ENCODE peak calls at places on chromosomes 3 and 15, in four cellular contexts. W is amniotic stem cell, Q is T-helper 2 cell, D is activated gamma-delta T cell treated with Interleukin-2 at 50 U/mL for 16 hours. Y is an unnamed sample.

GRCh38 chr15:85282504-85283115 is 97.8 kb upstream of the AKAP13 start:
- DNase-seq in W (peak), Q (no peak), D (no peak), Y (no peak)

GRCh38 chr3:194871143-194871863 is 185.6 kb downstream of the FAM43A start:
- DNase-seq in W (peak), Q (no peak), D (no peak), Y (peak)

GRCh38 chr3:123444023-123444422 is 4.9 kb downstream of the ADCY5 start:
- DNase-seq in W (no peak), Q (no peak), D (no peak), Y (no peak)

GRCh38 chr3:98733778-98734281 is 29.3 kb upstream of the ST3GAL6 start:
- DNase-seq in W (no peak), Q (no peak), D (no peak), Y (peak)

GRCh38 chr3:148227534-148227933 is 470.2 kb upstream of the AGTR1 start:
- DNase-seq in W (no peak), Q (no peak), D (no peak), Y (no peak)

GRCh38 chr3:62601238-62601856 is 228.0 kb upstream of the FEZF2 start:
- DNase-seq in W (no peak), Q (no peak), D (no peak), Y (no peak)

GRCh38 chr15:37107071-37107753 is 6.9 kb upstream of the MEIS2 start:
- DNase-seq in W (no peak), Q (no peak), D (no peak), Y (no peak)

GRCh38 chr3:176351408-176351807 is 845.9 kb downstream of the TBL1XR1 start:
- DNase-seq in W (peak), Q (no peak), D (no peak), Y (no peak)

GRCh38 chr15:92645731-92646130 is 9.8 kb downstream of the FAM174B start:
- DNase-seq in W (no peak), Q (no peak), D (no peak), Y (no peak)

GRCh38 chr3:34024447-34025240 is 226.2 kb downstream of the PDCD6IP start:
- DNase-seq in W (no peak), Q (no peak), D (no peak), Y (no peak)

GRCh38 chr15:91488452-91488851 is 365.1 kb upstream of the SLCO3A1 start:
- DNase-seq in W (no peak), Q (no peak), D (no peak), Y (no peak)

GRCh38 chr3:32384938-32385337 is 6.7 kb upstream of the CMTM7 start:
- DNase-seq in W (no peak), Q (no peak), D (no peak), Y (no peak)

GRCh38 chr3:25582242-25582641 is 82.5 kb downstream of the TOP2B start:
- DNase-seq in W (no peak), Q (no peak), D (no peak), Y (no peak)

GRCh38 chr15:66951531-66951930 is 113.9 kb upstream of the SMAD3 start:
- DNase-seq in W (no peak), Q (no peak), D (no peak), Y (no peak)

GRCh38 chr3:100602506-100603444 is 6.6 kb upstream of the ADGRG7 start:
- DNase-seq in W (no peak), Q (no peak), D (no peak), Y (peak)

GRCh38 chr3:55724407-55724784 is 237.3 kb upstream of the WNT5A start:
- DNase-seq in W (no peak), Q (no peak), D (no peak), Y (no peak)

GRCh38 chr15:69578792-69579587 is 126.4 kb downstream of the RPLP1 start:
- DNase-seq in W (no peak), Q (peak), D (peak), Y (no peak)

GRCh38 chr15:59846100-59846499 is 157.0 kb upstream of the BNIP2 start:
- DNase-seq in W (no peak), Q (no peak), D (no peak), Y (no peak)

GRCh38 chr3:160697628-160698382 is 20.8 kb downstream of the ARL14 start:
- DNase-seq in W (no peak), Q (no peak), D (no peak), Y (peak)

GRCh38 chr3:25460751-25461150 is 32.7 kb downstream of the RARB start:
- DNase-seq in W (no peak), Q (no peak), D (no peak), Y (peak)

GRCh38 chr3:123385981-123386380 is 62.9 kb downstream of the ADCY5 start:
- DNase-seq in W (no peak), Q (no peak), D (no peak), Y (no peak)